ENCODE peak calls at places on chromosomes 5 and 9, in seven cellular contexts. N is PC-3; T is fibroblast of lung; P is K562; Q is lung; E is thyroid gland; X is CD4-positive, alpha-beta T cell. M is an unnamed sample.

GRCh38 chr9:107478805-107479204 is 10.8 kb downstream of the KLF4 start:
- DNase-seq in T (no peak), X (no peak), E (no peak), P (no peak), Q (no peak), N (no peak), M (no peak)

GRCh38 chr5:149452665-149453617 is 73.8 kb upstream of the IL17B start:
- DNase-seq in T (peak), N (peak), X (no peak), P (no peak), Q (no peak), E (no peak), M (no peak)

GRCh38 chr9:84667571-84668203 is 1.8 kb upstream of the NTRK2 start:
- DNase-seq in Q (no peak), X (no peak), N (no peak), T (peak), E (peak), P (no peak), M (no peak)

GRCh38 chr9:69045821-69046220 is 10.3 kb downstream of the FXN start:
- DNase-seq in E (no peak), Q (no peak), T (no peak), X (no peak), N (no peak), P (no peak), M (no peak)

GRCh38 chr5:73311291-73312110 is 137.1 kb downstream of the FOXD1 start:
- DNase-seq in N (peak), P (no peak), X (no peak), Q (no peak), T (peak), E (peak), M (no peak)

GRCh38 chr5:180720501-180720900 is 19.4 kb downstream of the OR2Y1 start:
- DNase-seq in T (no peak), X (no peak), Q (no peak), P (no peak), E (no peak), N (no peak), M (no peak)

GRCh38 chr5:4880304-4880741 is 259.8 kb upstream of the ADAMTS16 start:
- DNase-seq in N (no peak), T (no peak), X (no peak), E (no peak), Q (no peak), P (no peak), M (no peak)

GRCh38 chr5:69130241-69130640 is 36.4 kb downstream of the SLC30A5 start:
- DNase-seq in N (no peak), E (no peak), T (no peak), P (no peak), Q (no peak), X (no peak), M (no peak)

GRCh38 chr9:95038666-95039065 is 278.8 kb downstream of the FANCC start:
- DNase-seq in E (no peak), T (no peak), P (no peak), Q (no peak), N (no peak), X (no peak), M (no peak)

GRCh38 chr9:95035846-95036245 is 281.7 kb downstream of the FANCC start:
- DNase-seq in N (no peak), T (no peak), Q (no peak), P (no peak), E (no peak), X (no peak), M (no peak)

GRCh38 chr9:95040106-95040505 is 277.4 kb downstream of the FANCC start:
- DNase-seq in N (no peak), T (no peak), P (no peak), X (no peak), E (no peak), Q (no peak), M (no peak)

GRCh38 chr9:95036676-95037075 is 280.8 kb downstream of the FANCC start:
- DNase-seq in P (no peak), X (no peak), E (no peak), Q (no peak), N (no peak), T (no peak), M (no peak)

GRCh38 chr9:95037789-95038521 is 279.6 kb downstream of the FANCC start:
- DNase-seq in X (no peak), N (peak), P (no peak), E (no peak), T (no peak), Q (no peak), M (no peak)
- H3K27ac ChIP-seq in X (no peak), N (peak), P (no peak), E (no peak), T (no peak), Q (peak), M (no peak)

DNA sequence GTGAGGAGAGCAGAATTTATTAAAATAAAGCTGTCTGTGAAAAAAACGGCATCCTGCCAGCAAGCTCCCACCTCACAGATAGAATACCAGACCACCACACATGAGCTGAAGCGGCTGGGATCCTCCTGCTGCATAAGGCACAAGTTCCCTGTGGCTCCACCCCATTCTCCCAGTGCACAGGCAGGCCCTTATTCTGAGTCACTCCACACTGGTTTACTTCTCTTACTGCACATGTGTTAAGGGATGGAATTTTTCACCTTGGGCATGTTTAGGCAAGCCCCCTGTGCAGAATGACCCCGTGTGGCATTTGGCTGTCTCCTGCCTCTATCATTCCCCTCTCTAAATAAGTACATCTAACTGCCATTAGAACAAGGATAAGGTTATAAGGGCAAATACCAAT is 115.0 kb upstream of the ELAVL2 start:
- DNase-seq in E (no peak), Q (no peak), P (no peak), N (no peak), X (no peak), T (no peak), M (no peak)
- H3K27ac ChIP-seq in E (no peak), Q (no peak), P (no peak), N (no peak), X (no peak), T (no peak), M (no peak)

GRCh38 chr9:27950382-27950781 is 377.1 kb upstream of the C9orf72 start:
- DNase-seq in Q (no peak), T (no peak), X (no peak), N (no peak), P (no peak), E (no peak), M (no peak)
- H3K27ac ChIP-seq in Q (no peak), T (no peak), X (no peak), N (no peak), P (no peak), E (no peak), M (no peak)

GRCh38 chr9:127644943-127645342 is 32.9 kb downstream of the STXBP1 start:
- DNase-seq in N (no peak), E (peak), P (no peak), Q (no peak), X (no peak), T (peak), M (no peak)
- H3K27ac ChIP-seq in N (no peak), E (peak), P (no peak), Q (no peak), X (no peak), T (no peak), M (no peak)

GRCh38 chr5:173320259-173320658 is 8.0 kb downstream of the STC2 start:
- DNase-seq in X (no peak), Q (peak), N (no peak), T (no peak), P (no peak), E (no peak), M (peak)
- H3K27ac ChIP-seq in X (no peak), Q (no peak), N (no peak), T (no peak), P (no peak), E (no peak), M (no peak)

GRCh38 chr5:37835400-37835973 is 4.4 kb downstream of the GDNF start:
- DNase-seq in X (no peak), N (no peak), Q (no peak), T (no peak), E (no peak), P (no peak), M (no peak)

GRCh38 chr5:37837101-37838032 is 2.5 kb downstream of the GDNF start:
- DNase-seq in P (peak), X (peak), N (peak), E (peak), Q (peak), T (peak), M (peak)

GRCh38 chr5:37834542-37835399 is 5.1 kb downstream of the GDNF start:
- DNase-seq in X (no peak), Q (no peak), N (no peak), T (peak), E (no peak), P (no peak), M (no peak)

GRCh38 chr5:37838152-37838932 is 1.5 kb downstream of the GDNF start:
- DNase-seq in N (peak), Q (no peak), X (no peak), E (peak), P (no peak), T (peak), M (no peak)

GRCh38 chr5:37836173-37837100 is 3.4 kb downstream of the GDNF start:
- DNase-seq in N (peak), X (no peak), E (no peak), T (peak), P (no peak), Q (no peak), M (no peak)
- H3K27ac ChIP-seq in N (no peak), X (no peak), E (no peak), T (peak), P (no peak), Q (no peak), M (no peak)

DNA sequence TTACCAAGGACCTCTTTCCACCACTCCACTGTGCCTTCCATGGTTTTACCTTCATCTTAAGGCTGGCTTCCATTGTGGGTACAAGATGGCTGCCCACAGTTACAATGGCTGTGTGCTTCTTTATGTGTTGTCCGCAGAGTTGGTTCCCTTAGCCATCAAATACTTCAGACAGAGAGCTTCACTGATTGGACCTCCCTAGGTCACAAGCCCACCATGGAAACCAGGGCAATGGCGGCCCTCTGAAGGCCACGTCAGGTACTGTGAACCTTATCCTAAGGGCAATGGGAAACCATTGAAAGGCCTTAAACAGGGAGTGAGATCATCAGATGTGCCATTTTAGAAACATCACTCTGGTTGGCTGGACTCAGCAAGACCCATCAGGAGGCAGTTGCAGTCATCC is 2.9 kb upstream of the ARHGEF39 start:
- DNase-seq in Q (no peak), X (no peak), T (no peak), E (no peak), P (no peak), N (no peak), M (no peak)
- H3K27ac ChIP-seq in Q (no peak), X (no peak), T (no peak), E (no peak), P (no peak), N (no peak), M (no peak)

M was measured in OCI-LY7.